ENCODE peak calls at places on chromosome 13, in eight cellular contexts. V is stimulated activated CD4-positive, alpha-beta T cell treated with anti-CD3 and anti-CD28 coated beads, Interleukin-12 subunit alpha, Interleukin-12 subunit beta, amount 100 ng/mL, for 4 hours; U is breast epithelium; J is left ventricle myocardium inferior; P is nephron progenitor cell; L is ureter; H is GM10248; Y is CD8-positive, alpha-beta T cell. F is an unnamed sample.

GRCh38 chr13:101618440-101619187 is 166.1 kb downstream of the ITGBL1 start:
- DNase-seq in V (no peak), U (no peak), J (no peak), P (no peak), L (no peak), H (no peak), Y (no peak), F (no peak)

GRCh38 chr13:37209621-37210020 is 104.2 kb upstream of the CSNK1A1L start:
- DNase-seq in V (no peak), U (no peak), J (no peak), P (no peak), L (no peak), H (no peak), Y (no peak), F (no peak)

GRCh38 chr13:51825165-51825592 is 19.8 kb downstream of the TMEM272 start:
- DNase-seq in V (no peak), U (no peak), J (no peak), P (no peak), L (no peak), H (no peak), Y (no peak), F (no peak)

GRCh38 chr13:102141625-102142472 is 260.0 kb downstream of the FGF14 start:
- DNase-seq in V (no peak), U (no peak), J (no peak), P (no peak), L (no peak), H (peak), Y (no peak), F (no peak)

GRCh38 chr13:44306401-44307192 is 67.0 kb upstream of the SERP2 start:
- DNase-seq in V (no peak), U (peak), J (peak), P (peak), L (peak), H (no peak), Y (no peak), F (no peak)

GRCh38 chr13:27839809-27840467 is 47.7 kb downstream of the GSX1 start:
- DNase-seq in V (no peak), U (no peak), J (no peak), P (no peak), L (no peak), H (no peak), Y (no peak), F (no peak)

GRCh38 chr13:92260363-92260762 is 861.9 kb downstream of the GPC5 start:
- DNase-seq in V (no peak), U (no peak), J (no peak), P (peak), L (no peak), H (no peak), Y (no peak), F (no peak)

GRCh38 chr13:113411216-113412023 is 41.9 kb downstream of the ADPRHL1 start:
- DNase-seq in V (no peak), U (peak), J (peak), P (no peak), L (peak), H (no peak), Y (no peak), F (no peak)

GRCh38 chr13:44812818-44813217 is 176.5 kb downstream of the NUFIP1 start:
- DNase-seq in V (no peak), U (no peak), J (no peak), P (no peak), L (no peak), H (no peak), Y (no peak), F (no peak)

GRCh38 chr13:71866173-71867091 is 572 bp downstream of the DACH1 start:
- DNase-seq in V (no peak), U (no peak), J (peak), P (peak), L (peak), H (peak), Y (no peak), F (peak)

GRCh38 chr13:52868190-52868589 is 19.8 kb upstream of the PCDH8 start:
- DNase-seq in V (no peak), U (no peak), J (no peak), P (no peak), L (no peak), H (no peak), Y (no peak), F (no peak)

GRCh38 chr13:51118809-51119431 is 7.8 kb upstream of the C13orf42 start:
- DNase-seq in V (no peak), U (no peak), J (no peak), P (no peak), L (no peak), H (no peak), Y (no peak), F (no peak)

GRCh38 chr13:102392810-102393209 is 9.0 kb downstream of the FGF14 start:
- DNase-seq in V (peak), U (no peak), J (no peak), P (no peak), L (no peak), H (no peak), Y (no peak), F (no peak)

GRCh38 chr13:74056829-74057564 is 77.2 kb downstream of the KLF12 start:
- DNase-seq in V (no peak), U (no peak), J (peak), P (no peak), L (peak), H (no peak), Y (no peak), F (no peak)

GRCh38 chr13:113954046-113954841 is 19.6 kb downstream of the C13orf46 start:
- DNase-seq in V (no peak), U (no peak), J (peak), P (no peak), L (no peak), H (no peak), Y (no peak), F (no peak)

GRCh38 chr13:72651196-72651595 is 76.2 kb downstream of the MZT1 start:
- DNase-seq in V (no peak), U (no peak), J (no peak), P (no peak), L (no peak), H (no peak), Y (no peak), F (no peak)

GRCh38 chr13:99331881-99332293 is 24.7 kb upstream of the GPR183 start:
- DNase-seq in V (no peak), U (no peak), J (no peak), P (no peak), L (no peak), H (no peak), Y (no peak), F (no peak)

GRCh38 chr13:109836629-109837607 is 50.5 kb upstream of the IRS2 start:
- DNase-seq in V (no peak), U (no peak), J (no peak), P (peak), L (peak), H (no peak), Y (no peak), F (no peak)

GRCh38 chr13:50850445-50850844 is 7.0 kb upstream of the DLEU7 start:
- DNase-seq in V (no peak), U (no peak), J (no peak), P (no peak), L (no peak), H (no peak), Y (no peak), F (no peak)

GRCh38 chr13:109130093-109130835 is 500.9 kb downstream of the MYO16 start:
- DNase-seq in V (no peak), U (no peak), J (no peak), P (no peak), L (no peak), H (no peak), Y (no peak), F (no peak)

GRCh38 chr13:23608704-23609413 is 38.6 kb downstream of the TNFRSF19 start:
- DNase-seq in V (no peak), U (no peak), J (peak), P (no peak), L (no peak), H (no peak), Y (no peak), F (no peak)

GRCh38 chr13:95630593-95630992 is 13.9 kb downstream of the DZIP1 start:
- DNase-seq in V (no peak), U (no peak), J (no peak), P (no peak), L (no peak), H (no peak), Y (no peak), F (no peak)

GRCh38 chr13:34467450-34468083 is 474.5 kb upstream of the NBEA start:
- DNase-seq in V (no peak), U (no peak), J (no peak), P (no peak), L (no peak), H (no peak), Y (no peak), F (no peak)

GRCh38 chr13:51797664-51798488 is 6.1 kb downstream of the DHRS12 start:
- DNase-seq in V (peak), U (peak), J (no peak), P (peak), L (peak), H (peak), Y (peak), F (no peak)

GRCh38 chr13:30868806-30869470 is 37.1 kb upstream of the MEDAG start:
- DNase-seq in V (no peak), U (no peak), J (no peak), P (no peak), L (no peak), H (no peak), Y (no peak), F (no peak)

GRCh38 chr13:27643334-27644158 is 21.9 kb downstream of the POLR1D start:
- DNase-seq in V (no peak), U (no peak), J (no peak), P (no peak), L (no peak), H (no peak), Y (no peak), F (no peak)

GRCh38 chr13:30346159-30346788 is 38.9 kb upstream of the KATNAL1 start:
- DNase-seq in V (peak), U (peak), J (no peak), P (no peak), L (peak), H (peak), Y (peak), F (no peak)

GRCh38 chr13:51148952-51149573 is 38.0 kb upstream of the C13orf42 start:
- DNase-seq in V (no peak), U (peak), J (no peak), P (peak), L (peak), H (no peak), Y (no peak), F (peak)

GRCh38 chr13:40230833-40231266 is 435.6 kb downstream of the FOXO1 start:
- DNase-seq in V (no peak), U (no peak), J (no peak), P (no peak), L (no peak), H (no peak), Y (no peak), F (no peak)

GRCh38 chr13:111945086-111945485 is 121.9 kb upstream of the SOX1 start:
- DNase-seq in V (no peak), U (no peak), J (no peak), P (no peak), L (no peak), H (no peak), Y (no peak), F (no peak)

GRCh38 chr13:32032780-32033179 is 1.2 kb downstream of the FRY start:
- DNase-seq in V (no peak), U (no peak), J (no peak), P (no peak), L (no peak), H (no peak), Y (no peak), F (no peak)

GRCh38 chr13:37484056-37484455 is 114.5 kb downstream of the POSTN start:
- DNase-seq in V (no peak), U (no peak), J (no peak), P (no peak), L (no peak), H (no peak), Y (no peak), F (no peak)

GRCh38 chr13:95087746-95088305 is 213.4 kb downstream of the ABCC4 start:
- DNase-seq in V (no peak), U (no peak), J (no peak), P (no peak), L (no peak), H (no peak), Y (no peak), F (no peak)

GRCh38 chr13:107977175-107977574 is 238.2 kb downstream of the LIG4 start:
- DNase-seq in V (no peak), U (no peak), J (no peak), P (no peak), L (no peak), H (no peak), Y (no peak), F (no peak)

GRCh38 chr13:33213024-33213795 is 72.3 kb downstream of the STARD13 start:
- DNase-seq in V (no peak), U (peak), J (no peak), P (no peak), L (peak), H (no peak), Y (no peak), F (no peak)

GRCh38 chr13:91154553-91154952 is 192.9 kb upstream of the MIR17HG start:
- DNase-seq in V (no peak), U (no peak), J (no peak), P (no peak), L (no peak), H (no peak), Y (no peak), F (no peak)

GRCh38 chr13:70523622-70524021 is 415.4 kb upstream of the KLHL1 start:
- DNase-seq in V (no peak), U (no peak), J (no peak), P (no peak), L (no peak), H (no peak), Y (no peak), F (no peak)

GRCh38 chr13:103573446-103573845 is 507.2 kb upstream of the SLC10A2 start:
- DNase-seq in V (no peak), U (no peak), J (no peak), P (no peak), L (no peak), H (no peak), Y (no peak), F (no peak)

F was measured in occipital lobe.